ENCODE peak calls at places on chromosomes 1 and 21, in five cellular contexts. D is tibial artery, B is Caco-2, E is choroid plexus epithelial cell, A is astrocyte of the spinal cord. U is an unnamed sample.

GRCh38 chr1:30964706-30965105 is 56.1 kb upstream of the SDC3 start:
- DNase-seq in E (no peak), D (no peak), A (no peak), B (no peak), U (no peak)

GRCh38 chr1:95699274-95699953 is 465.4 kb downstream of the RWDD3 start:
- DNase-seq in E (no peak), B (no peak), A (no peak), D (no peak), U (no peak)

GRCh38 chr1:9078035-9078948 is 8.9 kb upstream of the SLC2A5 start:
- DNase-seq in D (no peak), A (peak), E (peak), B (no peak), U (peak)

GRCh38 chr1:204199579-204199978 is 3.3 kb upstream of the KISS1 start:
- DNase-seq in E (no peak), B (no peak), D (no peak), A (no peak), U (no peak)

GRCh38 chr21:33254766-33255165 is 11.4 kb upstream of the IL10RB start:
- DNase-seq in D (no peak), A (no peak), E (no peak), B (no peak), U (no peak)

GRCh38 chr21:33116669-33117267 is 46.8 kb downstream of the OLIG1 start:
- DNase-seq in A (no peak), D (no peak), B (no peak), E (no peak), U (no peak)

GRCh38 chr1:112803906-112804762 is 89.0 kb upstream of the PPM1J start:
- DNase-seq in B (peak), E (peak), D (peak), A (peak), U (peak)

GRCh38 chr1:235940282-235940681 is 73.6 kb upstream of the LYST start:
- DNase-seq in A (no peak), B (no peak), E (no peak), D (no peak), U (no peak)

GRCh38 chr1:218930879-218931278 is 242.8 kb upstream of the LYPLAL1 start:
- DNase-seq in B (no peak), A (peak), E (peak), D (no peak), U (peak)

GRCh38 chr1:226364129-226364899 is 43.6 kb downstream of the PARP1 start:
- DNase-seq in A (no peak), E (peak), D (no peak), B (no peak), U (peak)

GRCh38 chr1:30761312-30762151 is 4.0 kb upstream of the LAPTM5 start:
- DNase-seq in A (peak), B (no peak), D (no peak), E (peak), U (no peak)

GRCh38 chr1:200897188-200897710 is 2.5 kb downstream of the INAVA start:
- DNase-seq in A (no peak), D (no peak), E (no peak), B (no peak), U (no peak)

GRCh38 chr1:212281589-212281988 is 3.6 kb upstream of the PPP2R5A start:
- DNase-seq in A (no peak), E (peak), D (no peak), B (no peak), U (peak)

GRCh38 chr1:117967472-117967871 is 37.9 kb downstream of the WDR3 start:
- DNase-seq in B (no peak), A (peak), E (peak), D (no peak), U (peak)

GRCh38 chr1:175192111-175192629 is 406 bp downstream of the KIAA0040 start:
- DNase-seq in D (peak), A (peak), B (no peak), E (peak), U (peak)

GRCh38 chr21:45552696-45553391 is 10.6 kb upstream of the SLC19A1 start:
- DNase-seq in E (no peak), D (no peak), B (peak), A (no peak), U (no peak)

GRCh38 chr1:93681095-93681548 is 515 bp downstream of the BCAR3 start:
- DNase-seq in B (no peak), A (no peak), E (no peak), D (no peak), U (peak)

GRCh38 chr1:197917813-197918646 is 858 bp downstream of the LHX9 start:
- DNase-seq in E (no peak), B (no peak), A (no peak), D (no peak), U (no peak)

GRCh38 chr21:44816761-44817505 is 929 bp downstream of the SUMO3 start:
- DNase-seq in D (no peak), A (no peak), B (peak), E (no peak), U (no peak)

GRCh38 chr1:9128520-9129371 is at the start of gene GPR157:
- DNase-seq in B (peak), E (peak), A (peak), D (peak), U (peak)

GRCh38 chr1:44288883-44289282 is 66.2 kb downstream of the ERI3 start:
- DNase-seq in A (no peak), D (no peak), B (no peak), E (no peak), U (no peak)

GRCh38 chr1:60903591-60903990 is 178.8 kb upstream of the NFIA start:
- DNase-seq in A (peak), E (no peak), D (peak), B (no peak), U (no peak)

GRCh38 chr1:8397511-8397910 is 79.6 kb downstream of the SLC45A1 start:
- DNase-seq in E (peak), D (no peak), A (no peak), B (no peak), U (peak)

GRCh38 chr1:26164036-26164927 is 4.5 kb downstream of the C1orf232 start:
- DNase-seq in B (no peak), E (no peak), A (no peak), D (no peak), U (peak)

GRCh38 chr1:246091477-246091876 is 415.6 kb downstream of the SMYD3 start:
- DNase-seq in D (no peak), B (no peak), A (no peak), E (no peak), U (no peak)

GRCh38 chr1:236395780-236396664 is 1.9 kb downstream of the EDARADD start:
- DNase-seq in D (no peak), E (no peak), A (no peak), B (no peak), U (no peak)

GRCh38 chr1:177256153-177256814 is 85.5 kb downstream of the BRINP2 start:
- DNase-seq in A (peak), B (no peak), D (peak), E (peak), U (peak)

DNA sequence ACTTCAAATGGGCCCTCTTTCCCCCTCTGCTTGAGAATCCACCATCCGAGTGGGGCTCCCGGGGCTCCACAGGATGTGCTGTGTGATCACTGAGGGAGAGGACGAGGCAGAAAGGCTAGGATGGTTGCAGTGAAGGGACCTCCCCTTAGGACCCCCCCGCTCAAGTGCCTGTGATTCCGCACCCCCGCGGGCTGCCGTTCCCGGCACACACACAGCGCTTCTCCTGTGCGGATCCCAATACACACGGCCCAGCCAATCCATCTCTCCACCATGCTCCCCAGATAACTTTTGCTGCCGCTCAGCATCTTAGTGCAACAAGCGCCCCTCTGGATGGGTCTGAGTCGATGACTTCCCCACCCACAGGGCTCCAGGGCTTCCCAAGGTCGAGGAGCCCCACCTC is 83.9 kb downstream of the CASZ1 start:
- DNase-seq in B (no peak), D (no peak), E (no peak), A (no peak), U (no peak)
- TF ChIP-seq CTCF in B (no peak), D (no peak), E (no peak), A (no peak), U (no peak)

GRCh38 chr1:149906561-149906960 is 7.2 kb downstream of the BOLA1 start:
- DNase-seq in D (no peak), B (no peak), E (no peak), A (no peak), U (no peak)
- H3K4me3 ChIP-seq in D (no peak), B (no peak), E (no peak), A (no peak), U (no peak)

DNA sequence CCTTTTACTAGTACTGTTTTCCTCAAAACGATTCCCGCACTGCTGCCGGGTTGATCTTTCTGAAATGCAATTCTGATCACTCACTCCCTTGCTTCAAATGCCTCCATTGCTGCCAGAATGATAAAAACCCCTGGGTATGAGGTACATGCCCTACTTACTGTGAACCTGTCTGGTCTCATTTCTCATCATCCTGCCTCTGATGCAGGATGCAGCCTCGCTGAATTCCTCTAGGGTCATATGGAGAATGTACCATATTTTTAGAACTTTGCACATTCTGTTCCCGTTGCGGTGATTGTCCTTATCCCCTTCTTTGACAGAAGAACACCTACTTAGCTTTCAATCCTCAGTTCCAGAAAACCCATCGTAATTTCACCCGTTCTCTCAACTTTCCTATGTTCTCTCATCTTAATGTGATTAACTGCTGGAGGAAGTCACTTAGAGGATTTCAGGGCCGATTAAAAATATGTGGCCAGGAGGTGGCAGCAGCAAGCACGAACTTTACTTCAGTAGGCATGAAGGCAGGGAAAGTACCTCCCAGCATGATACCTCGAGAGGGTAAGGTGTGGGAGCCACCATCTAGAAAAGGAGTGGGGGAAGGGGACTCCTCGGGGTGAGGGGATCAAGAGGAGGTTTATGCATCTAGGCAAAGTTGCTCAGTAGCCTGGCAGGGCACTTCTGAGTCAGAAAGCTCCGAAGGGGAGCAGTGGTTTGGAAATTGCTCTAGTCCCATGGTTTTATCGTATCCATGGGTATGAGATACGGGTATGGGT is 361.5 kb upstream of the ZP4 start:
- DNase-seq in E (peak), D (no peak), A (peak), B (peak), U (peak)
- TF ChIP-seq CTCF in E (peak), D (peak), A (peak), B (peak), U (peak)

GRCh38 chr1:83639785-83640184 is 359.1 kb downstream of the TTLL7 start:
- DNase-seq in A (no peak), B (no peak), D (no peak), E (no peak), U (no peak)

GRCh38 chr1:83637009-83637408 is 361.9 kb downstream of the TTLL7 start:
- DNase-seq in B (no peak), D (no peak), E (no peak), A (no peak), U (no peak)

GRCh38 chr1:83641206-83641658 is 357.7 kb downstream of the TTLL7 start:
- DNase-seq in B (no peak), E (peak), A (peak), D (no peak), U (peak)

GRCh38 chr1:83637586-83637985 is 361.3 kb downstream of the TTLL7 start:
- DNase-seq in D (no peak), A (no peak), E (no peak), B (no peak), U (no peak)

GRCh38 chr1:83641828-83642443 is 357.0 kb downstream of the TTLL7 start:
- DNase-seq in E (peak), B (no peak), D (no peak), A (no peak), U (no peak)
- H3K4me3 ChIP-seq in E (no peak), B (no peak), D (no peak), A (no peak), U (no peak)

GRCh38 chr1:208475951-208476824 is 232.0 kb upstream of the PLXNA2 start:
- DNase-seq in D (no peak), A (peak), E (peak), B (no peak), U (no peak)
- TF ChIP-seq CTCF in D (no peak), A (no peak), E (peak), B (no peak), U (peak)

GRCh38 chr1:35574655-35575400 is 1.7 kb downstream of the TFAP2E start:
- DNase-seq in A (no peak), B (peak), D (no peak), E (no peak), U (no peak)
- H3K4me3 ChIP-seq in A (no peak), B (no peak), D (no peak), E (no peak), U (no peak)

GRCh38 chr1:68384872-68385390 is 64.8 kb downstream of the RPE65 start:
- DNase-seq in E (no peak), B (no peak), D (no peak), A (peak), U (peak)
- TF ChIP-seq CTCF in E (no peak), B (no peak), D (no peak), A (no peak), U (no peak)